ENCODE peak calls at places on chromosomes 1 and 21, in four cellular contexts. T, S, G and Q are unnamed samples.
A peak's percentile ranks its signal among the peaks of the same experiment; 100 is the strongest.

GRCh38 chr1:61253059-61253735 is 170.8 kb downstream of the NFIA start:
- DNase-seq in T (peak; percentile 89), S (peak; percentile 87), G (no peak), Q (peak; percentile 70)

GRCh38 chr1:154295408-154296235 is 23.2 kb downstream of the HAX1 start:
- DNase-seq in T (no peak), S (no peak), G (no peak), Q (no peak)

GRCh38 chr1:17276568-17276967 is 27.7 kb downstream of the PADI3 start:
- DNase-seq in T (no peak), S (no peak), G (no peak), Q (peak; percentile 61)

GRCh38 chr1:63626222-63626621 is 33.0 kb downstream of the PGM1 start:
- DNase-seq in T (no peak), S (no peak), G (no peak), Q (peak; percentile 52)

GRCh38 chr1:58308206-58308605 is 238.3 kb downstream of the OMA1 start:
- DNase-seq in T (no peak), S (no peak), G (no peak), Q (no peak)

GRCh38 chr21:25626752-25627151 is 12.3 kb upstream of the JAM2 start:
- DNase-seq in T (no peak), S (no peak), G (no peak), Q (no peak)

GRCh38 chr1:189212606-189213005 is 1265.1 kb downstream of the BRINP3 start:
- DNase-seq in T (no peak), S (no peak), G (no peak), Q (no peak)

GRCh38 chr1:3522564-3523270 is 68.3 kb downstream of the ARHGEF16 start:
- DNase-seq in T (no peak), S (no peak), G (no peak), Q (peak; percentile 45)

GRCh38 chr1:99647460-99647859 is 1.5 kb downstream of the PALMD start:
- DNase-seq in T (no peak), S (no peak), G (no peak), Q (no peak)

GRCh38 chr1:221868894-221869293 is 127.0 kb upstream of the DUSP10 start:
- DNase-seq in T (no peak), S (no peak), G (no peak), Q (peak; percentile 73)

GRCh38 chr1:117690230-117690629 is 84.4 kb downstream of the TENT5C start:
- DNase-seq in T (no peak), S (no peak), G (no peak), Q (no peak)

GRCh38 chr1:10765304-10765703 is 31.1 kb downstream of the CASZ1 start:
- DNase-seq in T (no peak), S (no peak), G (no peak), Q (no peak)

GRCh38 chr21:41171210-41171609 is 3.2 kb downstream of the BACE2 start:
- DNase-seq in T (no peak), S (no peak), G (no peak), Q (peak; percentile 61)

GRCh38 chr21:44314561-44314960 is 14.7 kb downstream of the PFKL start:
- DNase-seq in T (no peak), S (no peak), G (no peak), Q (no peak)

GRCh38 chr21:38780879-38781278 is 24.9 kb upstream of the ETS2 start:
- DNase-seq in T (no peak), S (no peak), G (no peak), Q (no peak)

GRCh38 chr21:26833460-26833939 is 11.7 kb downstream of the ADAMTS1 start:
- DNase-seq in T (no peak), S (peak; percentile 55), G (no peak), Q (peak; percentile 48)

GRCh38 chr1:29444081-29444715 is 207.9 kb downstream of the PTPRU start:
- DNase-seq in T (no peak), S (no peak), G (no peak), Q (no peak)

GRCh38 chr1:209318302-209319056 is 265.0 kb upstream of the CAMK1G start:
- DNase-seq in T (no peak), S (no peak), G (no peak), Q (peak; percentile 18)

GRCh38 chr1:214458541-214458940 is 92.9 kb downstream of the PTPN14 start:
- DNase-seq in T (no peak), S (no peak), G (no peak), Q (peak; percentile 52)

GRCh38 chr1:82604524-82604923 is 803.8 kb downstream of the ADGRL2 start:
- DNase-seq in T (no peak), S (no peak), G (no peak), Q (peak; percentile 2)

GRCh38 chr1:64686828-64687724 is 57.8 kb upstream of the RAVER2 start:
- DNase-seq in T (no peak), S (no peak), G (no peak), Q (peak; percentile 72)

GRCh38 chr1:168897249-168897648 is 168.2 kb upstream of the DPT start:
- DNase-seq in T (no peak), S (no peak), G (no peak), Q (no peak)

GRCh38 chr1:29542476-29543015 is 306.2 kb downstream of the PTPRU start:
- DNase-seq in T (no peak), S (no peak), G (no peak), Q (no peak)

GRCh38 chr1:40622936-40623629 is 42.4 kb downstream of the RIMS3 start:
- DNase-seq in T (no peak), S (no peak), G (peak; percentile 54), Q (no peak)

DNA sequence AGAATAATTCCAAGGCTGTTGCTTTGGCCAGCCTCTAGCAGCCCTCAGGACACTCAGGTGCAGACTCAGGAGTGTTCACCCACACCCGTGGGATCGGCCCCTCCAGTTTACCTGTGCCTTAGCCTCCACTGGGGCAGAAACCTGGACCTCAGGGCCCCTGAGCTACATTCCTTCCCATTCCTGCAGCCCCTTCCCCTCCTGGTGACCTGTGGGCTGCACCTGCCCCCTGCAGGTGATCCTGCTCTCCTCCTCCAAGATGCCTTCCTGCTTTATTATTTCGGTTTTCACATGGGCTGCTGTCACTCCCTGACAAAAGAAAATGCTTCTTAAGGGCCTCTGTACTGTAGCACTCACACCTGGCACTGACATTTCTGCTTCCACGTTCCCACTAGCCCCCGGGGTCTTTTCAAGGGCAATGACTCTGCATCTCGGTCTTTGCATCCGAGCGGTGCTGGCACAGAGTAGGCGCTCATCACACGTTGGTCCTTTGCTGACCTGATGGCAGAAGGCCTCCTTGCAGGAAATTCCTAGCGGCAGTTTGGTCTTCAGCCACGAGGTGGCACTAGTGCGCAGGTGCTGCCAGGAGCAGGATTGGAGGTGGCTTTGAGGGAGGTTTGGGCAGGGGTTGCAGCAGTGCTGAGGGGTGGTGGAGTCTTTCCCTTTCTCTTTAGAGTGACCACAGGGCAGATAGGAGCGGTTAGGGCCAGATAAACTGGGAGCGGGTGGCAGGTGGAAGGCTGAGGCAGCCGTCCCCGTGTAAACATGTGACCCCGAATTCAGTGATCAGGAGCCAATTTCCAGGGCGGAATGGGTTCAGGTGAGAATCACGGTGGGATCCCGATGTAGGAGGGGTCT is 25.3 kb upstream of the ETV3 start:
- DNase-seq in T (peak; percentile 45), S (peak; percentile 65), G (peak; percentile 71), Q (peak; percentile 60)
- TF ChIP-seq CTCF in T (peak; percentile 93), S (peak; percentile 19), G (peak; percentile 83), Q (peak; percentile 99)

GRCh38 chr1:2506901-2507565 is 19.4 kb downstream of the PANK4 start:
- DNase-seq in T (no peak), S (no peak), G (no peak), Q (no peak)
- H3K4me3 ChIP-seq in T (no peak overlapping the region), S (no peak overlapping the region), G (no peak overlapping the region), Q (no peak overlapping the region)

GRCh38 chr1:115771094-115771846 is 2.8 kb upstream of the CASQ2 start:
- DNase-seq in T (no peak), S (no peak), G (no peak), Q (no peak)

GRCh38 chr1:115767403-115767802 is 1.1 kb downstream of the CASQ2 start:
- DNase-seq in T (no peak), S (no peak), G (no peak), Q (no peak)

GRCh38 chr1:115768549-115768948 is at the start of gene CASQ2:
- DNase-seq in T (no peak), S (no peak), G (no peak), Q (no peak)

GRCh38 chr1:115771847-115772457 is 3.4 kb upstream of the CASQ2 start:
- DNase-seq in T (no peak), S (peak; percentile 61), G (no peak), Q (peak; percentile 91)
- TF ChIP-seq CTCF in T (peak; percentile 56), S (peak; percentile 72), G (peak; percentile 80), Q (peak; percentile 80)

DNA sequence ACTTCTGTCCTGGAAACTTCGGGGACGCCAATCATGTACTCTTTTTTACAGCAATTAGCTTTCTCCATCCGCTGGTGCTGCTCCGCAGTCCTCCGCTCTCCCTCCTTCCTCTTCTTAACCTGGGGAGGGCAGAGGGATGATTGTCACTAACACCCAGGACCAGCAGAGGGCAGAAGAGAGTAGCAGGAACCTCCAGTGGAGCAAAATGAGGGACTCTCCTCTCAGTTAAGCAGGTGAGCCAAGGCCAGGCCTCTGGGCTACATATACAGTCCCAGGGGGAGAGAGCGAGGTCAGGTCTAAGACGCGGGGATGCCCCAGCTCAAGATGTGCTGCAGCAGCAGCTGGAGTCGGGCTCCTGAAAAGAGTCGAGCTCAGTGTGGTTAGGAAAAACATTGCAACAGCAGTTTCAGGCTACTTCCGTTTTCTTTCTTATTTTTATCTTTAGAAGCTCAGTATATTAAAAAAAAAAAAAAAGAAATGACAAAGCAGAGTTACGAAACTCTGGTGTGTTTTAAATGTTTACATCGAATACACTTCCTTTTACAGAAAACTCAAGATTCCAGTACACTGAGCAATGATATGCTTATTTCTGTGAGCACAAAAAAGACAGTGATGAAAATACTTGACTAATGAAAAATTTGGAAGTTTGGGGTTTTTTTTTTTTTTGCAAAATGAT is 25.7 kb upstream of the NLRP3 start:
- DNase-seq in T (peak; percentile 60), S (peak; percentile 73), G (peak; percentile 78), Q (peak; percentile 80)
- H3K4me3 ChIP-seq in T (no peak overlapping the region), S (no peak overlapping the region), G (peak overlapping the region; percentile 34), Q (peak overlapping the region; percentile 48)

DNA sequence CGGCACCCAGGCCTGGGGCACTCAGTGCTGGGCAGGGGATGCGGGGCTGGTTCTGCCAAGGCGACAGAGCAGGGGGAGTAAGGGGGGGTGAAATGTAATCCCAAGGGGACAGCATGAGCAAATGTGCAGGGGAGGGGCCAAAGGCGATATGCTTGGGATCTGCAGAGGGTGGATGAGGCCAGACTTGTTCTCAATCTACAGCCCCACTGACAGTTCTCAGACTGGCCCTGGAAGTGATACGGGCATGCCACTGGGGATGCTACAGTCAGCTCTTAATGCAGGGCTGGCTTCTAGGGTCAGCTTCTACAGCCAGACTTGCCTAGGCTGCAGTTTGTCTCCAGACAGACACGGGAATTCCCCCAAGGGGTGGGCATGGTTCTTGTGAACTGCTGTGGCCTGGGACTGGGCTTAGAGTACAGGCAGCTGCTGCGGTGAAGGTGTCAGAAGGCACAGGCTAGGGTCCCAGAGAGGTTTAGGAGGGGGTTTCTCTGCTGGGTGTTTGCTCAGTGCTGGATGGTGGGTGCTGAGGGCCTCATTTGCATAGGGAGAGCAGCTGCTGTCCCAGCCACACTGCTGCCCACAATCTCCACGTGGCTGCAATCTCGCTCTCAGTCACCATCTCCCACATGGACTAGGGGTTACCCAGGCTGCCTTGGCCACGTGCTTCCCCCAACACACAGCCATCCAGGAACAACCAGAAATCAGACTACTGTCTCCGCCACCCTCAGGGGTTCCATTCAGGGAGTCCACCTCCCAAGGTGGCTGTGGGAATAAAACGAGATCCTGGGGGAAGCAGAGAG is 190.1 kb downstream of the HIVEP3 start:
- DNase-seq in T (no peak), S (no peak), G (peak; percentile 69), Q (no peak)
- TF ChIP-seq CTCF in T (no peak), S (no peak), G (no peak), Q (no peak)